ENCODE peak calls at places on chromosome 19, in seven cellular contexts. R is mesendoderm, Q is trophoblast cell, D is IMR-90, F is H1, E is mesenchymal stem cell, M is H9. Z is an unnamed sample.

GRCh38 chr19:48560095-48560530 is 8.1 kb downstream of the SULT2B1 start:
- DNase-seq in R (peak; percentile 54), Q (peak; percentile 94), D (no peak), F (no peak), E (no peak), M (peak; percentile 44), Z (no peak)

GRCh38 chr19:23779645-23780044 is 21.0 kb upstream of the ZNF681 start:
- DNase-seq in R (no peak), Q (peak; percentile 96), D (no peak), F (no peak), E (no peak), M (no peak), Z (no peak)

GRCh38 chr19:50708179-50708879 is 11.3 kb downstream of the SHANK1 start:
- DNase-seq in R (no peak), Q (no peak), D (peak; percentile 30), F (no peak), E (no peak), M (no peak), Z (no peak)

GRCh38 chr19:21812448-21812847 is 23.5 kb downstream of the ZNF43 start:
- DNase-seq in R (no peak), Q (no peak), D (no peak), F (no peak), E (no peak), M (no peak), Z (no peak)

GRCh38 chr19:56836059-56836458 is 4.5 kb downstream of the PEG3 start:
- DNase-seq in R (no peak), Q (no peak), D (no peak), F (no peak), E (no peak), M (no peak), Z (no peak)

GRCh38 chr19:53772943-53773342 is 51.2 kb downstream of the NLRP12 start:
- DNase-seq in R (peak; percentile 93), Q (peak; percentile 83), D (peak; percentile 47), F (no peak), E (peak; percentile 42), M (peak; percentile 75), Z (peak; percentile 61)

GRCh38 chr19:6852001-6852400 is 35.4 kb upstream of the ADGRE1 start:
- DNase-seq in R (no peak), Q (no peak), D (no peak), F (no peak), E (no peak), M (no peak), Z (no peak)

GRCh38 chr19:16421982-16422381 is 49.8 kb downstream of the EPS15L1 start:
- DNase-seq in R (no peak), Q (no peak), D (no peak), F (no peak), E (no peak), M (no peak), Z (no peak)

GRCh38 chr19:19777692-19778091 is 43.9 kb downstream of the ZNF506 start:
- DNase-seq in R (no peak), Q (no peak), D (no peak), F (no peak), E (no peak), M (no peak), Z (no peak)

GRCh38 chr19:46173886-46174475 is 25.9 kb downstream of the IGFL2 start:
- DNase-seq in R (peak; percentile 10), Q (no peak), D (no peak), F (no peak), E (no peak), M (no peak), Z (no peak)

GRCh38 chr19:12723383-12723642 is 419 bp downstream of the TNPO2 start:
- DNase-seq in R (no peak), Q (no peak), D (peak; percentile 12), F (no peak), E (no peak), M (no peak), Z (no peak)

GRCh38 chr19:19900124-19900523 is 622 bp upstream of the ZNF93 start:
- DNase-seq in R (peak; percentile 81), Q (no peak), D (peak; percentile 75), F (no peak), E (peak; percentile 79), M (no peak), Z (no peak)

GRCh38 chr19:14090509-14091085 is at the start of gene SAMD1:
- DNase-seq in R (peak; percentile 92), Q (no peak), D (peak; percentile 83), F (no peak), E (peak; percentile 91), M (peak; percentile 79), Z (peak; percentile 54)

GRCh38 chr19:11881151-11881800 is 6.3 kb upstream of the ZNF69 start:
- DNase-seq in R (peak; percentile 77), Q (peak; percentile 60), D (peak; percentile 51), F (peak; percentile 47), E (peak; percentile 68), M (peak; percentile 77), Z (peak; percentile 62)

GRCh38 chr19:28686741-28687140 is 526.2 kb downstream of the UQCRFS1 start:
- DNase-seq in R (no peak), Q (no peak), D (no peak), F (no peak), E (no peak), M (no peak), Z (no peak)

GRCh38 chr19:23222998-23223652 is 27.1 kb downstream of the ZNF724 start:
- DNase-seq in R (peak; percentile 41), Q (no peak), D (no peak), F (no peak), E (peak; percentile 1), M (no peak), Z (no peak)

GRCh38 chr19:16076154-16076957 is at the start of gene TPM4:
- DNase-seq in R (peak; percentile 97), Q (peak; percentile 97), D (peak; percentile 96), F (peak; percentile 85), E (peak; percentile 97), M (peak; percentile 95), Z (peak; percentile 86)

GRCh38 chr19:34506026-34506370 is 24.4 kb downstream of the WTIP start:
- DNase-seq in R (no peak), Q (no peak), D (no peak), F (no peak), E (no peak), M (no peak), Z (no peak)

GRCh38 chr19:42498387-42498786 is 29.9 kb downstream of the CEACAM1 start:
- DNase-seq in R (no peak), Q (no peak), D (no peak), F (no peak), E (no peak), M (no peak), Z (no peak)

GRCh38 chr19:42497492-42498226 is 30.6 kb downstream of the CEACAM1 start:
- DNase-seq in R (no peak), Q (no peak), D (no peak), F (no peak), E (no peak), M (no peak), Z (no peak)

GRCh38 chr19:42494321-42494720 is 34.0 kb downstream of the CEACAM1 start:
- DNase-seq in R (no peak), Q (no peak), D (no peak), F (no peak), E (no peak), M (no peak), Z (no peak)

GRCh38 chr19:42495663-42496062 is 32.6 kb downstream of the CEACAM1 start:
- DNase-seq in R (no peak), Q (no peak), D (no peak), F (no peak), E (no peak), M (no peak), Z (no peak)

DNA sequence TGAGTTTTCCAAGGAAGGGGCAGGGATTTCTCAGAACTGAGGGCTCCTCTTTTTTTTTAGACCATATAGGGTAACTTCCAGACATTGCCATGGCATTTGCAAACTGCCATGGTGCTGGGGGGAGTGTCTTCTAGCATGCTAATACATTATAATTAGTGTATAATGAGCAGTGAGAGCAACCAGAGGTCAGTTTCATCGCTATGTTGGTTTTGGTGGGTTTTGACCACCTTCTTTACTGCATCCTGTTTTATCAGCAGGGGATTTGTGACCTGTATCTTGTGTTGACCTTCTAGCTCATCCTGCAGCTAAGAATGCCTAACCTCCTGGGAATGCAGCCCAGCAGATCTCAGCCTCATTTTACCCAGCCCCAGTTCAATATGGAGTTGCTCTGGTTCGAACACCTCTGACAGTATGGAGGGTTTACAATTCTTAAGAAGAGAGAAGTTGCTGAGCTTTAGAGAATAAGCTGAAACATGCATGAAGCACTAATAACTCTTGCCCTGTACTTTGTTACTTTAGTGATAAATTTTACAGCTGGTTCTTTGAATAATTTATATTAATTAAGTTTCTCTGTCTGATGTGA is 31.6 kb downstream of the CEACAM1 start:
- DNase-seq in R (no peak), Q (no peak), D (no peak), F (no peak), E (no peak), M (no peak), Z (no peak)
- H4K8ac ChIP-seq in R (no peak overlapping the region), Q (no peak overlapping the region), D (no peak overlapping the region), F (no peak overlapping the region), E (no peak overlapping the region), M (no peak overlapping the region), Z (no peak overlapping the region)

DNA sequence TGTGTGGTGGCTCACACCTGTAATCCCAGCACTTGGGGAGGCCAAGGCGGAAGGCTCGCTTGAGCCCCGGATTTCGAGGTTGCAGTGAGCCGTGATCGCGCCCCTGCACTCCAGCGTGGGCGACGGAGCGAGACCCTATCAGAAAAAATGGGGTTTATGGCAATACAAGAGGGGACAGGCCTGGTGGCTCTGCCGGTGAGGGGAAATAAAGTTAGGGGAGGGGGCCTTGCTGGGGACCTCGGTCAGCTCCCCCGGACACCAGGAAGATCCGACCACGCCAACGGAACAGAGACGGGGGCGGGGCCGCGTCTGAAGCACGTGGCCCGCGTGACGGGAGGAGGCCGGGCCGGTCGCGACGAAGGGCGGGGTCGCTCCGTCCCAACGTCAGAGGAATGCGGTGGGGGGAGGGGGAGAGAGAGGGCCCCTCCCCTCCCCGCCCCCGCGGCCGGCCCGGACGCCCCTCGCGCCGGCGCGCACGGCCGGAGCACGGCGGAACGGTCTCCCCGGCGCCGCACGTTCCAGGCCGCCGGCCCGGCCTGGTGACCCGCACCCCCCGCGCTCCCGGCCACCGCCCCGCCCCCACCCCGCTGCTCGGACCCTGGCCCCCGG is 1.9 kb upstream of the HNRNPL start:
- DNase-seq in R (peak; percentile 95), Q (peak; percentile 87), D (peak; percentile 88), F (peak; percentile 69), E (peak; percentile 92), M (peak; percentile 91), Z (peak; percentile 92)
- H4K8ac ChIP-seq in R (no peak overlapping the region), Q (peak overlapping the region; percentile 92), D (peak overlapping the region; percentile 51), F (peak overlapping the region; percentile 94), E (peak overlapping the region; percentile 90), M (no peak overlapping the region), Z (no peak overlapping the region)

DNA sequence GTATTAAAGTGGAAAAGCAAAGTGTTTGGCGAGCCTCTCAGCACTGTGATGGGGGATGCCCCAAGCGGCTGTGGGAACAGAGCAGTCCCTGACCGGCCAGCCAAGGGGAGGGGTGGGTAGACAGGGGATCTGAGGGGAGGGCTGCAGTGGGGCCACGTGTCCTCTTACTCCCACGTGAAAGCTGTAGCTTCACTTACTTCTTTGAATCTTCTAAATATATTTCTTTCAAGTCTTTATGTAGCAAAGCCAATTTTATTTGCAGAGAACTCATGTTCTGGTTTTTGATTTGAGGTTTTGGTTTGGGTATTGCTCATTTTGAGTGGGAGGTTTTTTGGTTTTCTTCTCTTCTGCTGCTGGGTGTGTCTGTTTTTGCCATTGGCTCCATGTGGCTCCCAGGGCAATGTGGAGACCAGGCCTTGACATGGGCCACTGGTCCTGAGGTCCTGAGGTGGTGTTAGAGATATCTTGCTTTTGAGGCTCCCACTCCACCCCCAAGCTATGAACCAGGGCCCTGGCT is 17.7 kb upstream of the OVOL3 start:
- DNase-seq in R (no peak), Q (no peak), D (no peak), F (no peak), E (no peak), M (no peak), Z (no peak)
- H4K8ac ChIP-seq in R (no peak overlapping the region), Q (no peak overlapping the region), D (no peak overlapping the region), F (no peak overlapping the region), E (no peak overlapping the region), M (no peak overlapping the region), Z (no peak overlapping the region)

GRCh38 chr19:4832776-4833175 is 1.3 kb upstream of the TICAM1 start:
- DNase-seq in R (no peak), Q (no peak), D (no peak), F (no peak), E (no peak), M (no peak), Z (no peak)
- H4K8ac ChIP-seq in R (no peak overlapping the region), Q (no peak overlapping the region), D (no peak overlapping the region), F (no peak overlapping the region), E (no peak overlapping the region), M (no peak overlapping the region), Z (no peak overlapping the region)